ENCODE peak calls at places on chromosomes 5 and 9, in seven cellular contexts. H is activated gamma-delta T cell treated with Interleukin-2 at 50 U/mL for 16 hours; X is AG08396; U is stimulated activated effector memory CD8-positive, alpha-beta T cell treated with anti-CD3 and anti-CD28 coated beads, Interleukin-12 subunit alpha, Interleukin-12 subunit beta, amount 100 ng/mL, for 72 hours; S is HuH-7.5; M is nephron progenitor cell; E is ecto neural progenitor cell. R is an unnamed sample.

GRCh38 chr5:57853929-57854697 is 371.5 kb upstream of the ACTBL2 start:
- DNase-seq in H (no peak), X (no peak), U (no peak), S (no peak), M (no peak), E (no peak), R (no peak)

GRCh38 chr9:25681270-25681669 is 3.0 kb upstream of the TUSC1 start:
- DNase-seq in H (no peak), X (peak; percentile 6), U (no peak), S (no peak), M (no peak), E (no peak), R (peak; percentile 77)

GRCh38 chr9:85224729-85225128 is 517.0 kb downstream of the AGTPBP1 start:
- DNase-seq in H (no peak), X (peak; percentile 11), U (no peak), S (no peak), M (no peak), E (no peak), R (peak; percentile 12)

GRCh38 chr9:34125681-34126206 is 754 bp downstream of the DCAF12 start:
- DNase-seq in H (no peak), X (peak; percentile 63), U (no peak), S (peak; percentile 18), M (peak; percentile 12), E (peak; percentile 54), R (peak; percentile 6)

GRCh38 chr5:71778678-71779276 is 59.7 kb downstream of the CARTPT start:
- DNase-seq in H (no peak), X (no peak), U (no peak), S (no peak), M (no peak), E (no peak), R (peak; percentile 59)

GRCh38 chr9:132260846-132261245 is 93.9 kb downstream of the SETX start:
- DNase-seq in H (no peak), X (no peak), U (no peak), S (no peak), M (no peak), E (no peak), R (no peak)

GRCh38 chr5:19605846-19606407 is 382.1 kb downstream of the CDH18 start:
- DNase-seq in H (no peak), X (no peak), U (no peak), S (no peak), M (no peak), E (no peak), R (no peak)

GRCh38 chr9:36847781-36848673 is 186.0 kb downstream of the PAX5 start:
- DNase-seq in H (no peak), X (no peak), U (no peak), S (no peak), M (peak; percentile 73), E (peak; percentile 81), R (no peak)

R was measured in cardiac fibroblast.